ENCODE peak calls at places on chromosomes 1 and 21, in nine cellular contexts. J is body of pancreas, P is ovary, L is IMR-90, O is Peyer's patch, S is uterus, E is stomach, Z is tibial nerve, W is A549. I is an unnamed sample.

GRCh38 chr1:41366428-41367101 is 5.3 kb downstream of the FOXO6 start:
- DNase-seq in J (no peak), P (peak), L (no peak), O (no peak), S (no peak), E (peak), Z (no peak), W (no peak), I (no peak)

GRCh38 chr1:66207484-66207883 is 326.5 kb upstream of the SGIP1 start:
- DNase-seq in J (no peak), P (no peak), L (peak), O (no peak), S (peak), E (no peak), Z (no peak), W (peak), I (no peak)

GRCh38 chr1:9196129-9197040 is 38.2 kb upstream of the H6PD start:
- DNase-seq in J (peak), P (peak), L (peak), O (peak), S (peak), E (peak), Z (peak), W (peak), I (peak)

GRCh38 chr1:31592132-31592531 is 15.8 kb downstream of the TINAGL1 start:
- DNase-seq in J (no peak), P (no peak), L (no peak), O (no peak), S (no peak), E (no peak), Z (no peak), W (no peak), I (no peak)

GRCh38 chr1:221087919-221088318 is 208.7 kb downstream of the HLX start:
- DNase-seq in J (no peak), P (no peak), L (peak), O (no peak), S (no peak), E (no peak), Z (no peak), W (no peak), I (no peak)

GRCh38 chr1:160085686-160086089 is 4.3 kb downstream of the KCNJ9 start:
- DNase-seq in J (peak), P (peak), L (peak), O (peak), S (peak), E (peak), Z (peak), W (peak), I (peak)

GRCh38 chr1:21651214-21652042 is 17.7 kb downstream of the RAP1GAP start:
- DNase-seq in J (no peak), P (peak), L (no peak), O (peak), S (no peak), E (peak), Z (no peak), W (no peak), I (no peak)

GRCh38 chr1:218479436-218480115 is 134.4 kb downstream of the TGFB2 start:
- DNase-seq in J (no peak), P (no peak), L (peak), O (no peak), S (no peak), E (no peak), Z (no peak), W (no peak), I (no peak)

GRCh38 chr1:87786861-87787548 is 458.3 kb downstream of the LMO4 start:
- DNase-seq in J (peak), P (no peak), L (no peak), O (no peak), S (no peak), E (no peak), Z (no peak), W (no peak), I (no peak)

GRCh38 chr1:22044690-22045420 is 7.7 kb upstream of the CDC42 start:
- DNase-seq in J (no peak), P (no peak), L (peak), O (no peak), S (no peak), E (no peak), Z (no peak), W (no peak), I (no peak)

GRCh38 chr1:14413809-14414208 is 184.7 kb upstream of the KAZN start:
- DNase-seq in J (no peak), P (no peak), L (peak), O (no peak), S (no peak), E (no peak), Z (no peak), W (no peak), I (no peak)

GRCh38 chr1:108746382-108747127 is at the start of gene STXBP3:
- DNase-seq in J (peak), P (peak), L (peak), O (peak), S (peak), E (peak), Z (peak), W (peak), I (peak)

GRCh38 chr1:108747898-108748297 is 1.4 kb downstream of the STXBP3 start:
- DNase-seq in J (no peak), P (no peak), L (no peak), O (no peak), S (no peak), E (no peak), Z (no peak), W (no peak), I (no peak)

GRCh38 chr1:108745980-108746381 is 493 bp upstream of the STXBP3 start:
- DNase-seq in J (no peak), P (no peak), L (no peak), O (no peak), S (no peak), E (no peak), Z (no peak), W (no peak), I (no peak)

GRCh38 chr1:108749081-108749480 is 2.6 kb downstream of the STXBP3 start:
- DNase-seq in J (no peak), P (no peak), L (no peak), O (no peak), S (no peak), E (no peak), Z (no peak), W (no peak), I (no peak)

DNA sequence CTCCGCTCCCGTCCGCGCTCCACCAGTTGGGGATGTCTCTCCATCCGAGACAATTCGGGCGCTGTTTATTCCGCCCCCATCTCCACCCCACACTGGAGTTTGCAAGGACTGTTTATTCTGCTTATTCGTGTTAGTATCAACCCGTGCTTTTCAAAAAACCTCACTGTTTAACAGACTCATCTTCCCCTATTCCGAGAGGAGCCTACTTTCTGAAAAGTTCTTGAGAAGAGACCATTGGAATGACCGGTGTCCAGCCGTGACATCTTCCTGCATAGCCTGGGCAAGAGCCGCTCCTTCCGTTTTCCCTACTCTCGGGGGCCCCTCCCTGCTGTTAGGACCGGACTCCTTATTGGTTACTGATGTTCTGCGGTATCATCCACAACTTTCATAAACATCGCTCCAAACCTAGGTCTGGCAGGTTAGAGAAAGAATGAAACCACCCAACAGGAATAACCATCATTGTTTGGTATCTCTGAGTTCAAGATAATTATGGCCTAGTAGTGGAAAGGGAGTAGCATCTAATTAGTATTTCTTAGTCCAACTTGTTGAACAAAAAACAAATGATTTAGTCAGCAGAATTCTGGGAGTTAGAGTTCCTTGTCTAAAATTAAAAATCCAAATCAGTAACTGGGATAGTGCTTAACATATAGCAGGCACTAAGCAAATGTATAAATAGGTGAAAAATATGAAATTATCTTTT is 804 bp downstream of the STXBP3 start:
- DNase-seq in J (peak), P (peak), L (peak), O (peak), S (peak), E (peak), Z (peak), W (peak), I (peak)
- TF ChIP-seq POLR2A in J (no peak), P (peak), L (peak), O (peak), S (peak), E (peak), Z (peak), W (peak), I (peak)

GRCh38 chr1:119660253-119661078 is 12.4 kb upstream of the ZNF697 start:
- DNase-seq in J (no peak), P (no peak), L (no peak), O (no peak), S (no peak), E (no peak), Z (no peak), W (no peak), I (no peak)

GRCh38 chr1:119659628-119660027 is 11.6 kb upstream of the ZNF697 start:
- DNase-seq in J (peak), P (peak), L (peak), O (no peak), S (peak), E (no peak), Z (no peak), W (no peak), I (no peak)

GRCh38 chr1:119664057-119664456 is 16.0 kb upstream of the ZNF697 start:
- DNase-seq in J (no peak), P (no peak), L (no peak), O (no peak), S (no peak), E (no peak), Z (no peak), W (no peak), I (no peak)

GRCh38 chr1:119667176-119667575 is 19.1 kb upstream of the ZNF697 start:
- DNase-seq in J (no peak), P (no peak), L (no peak), O (no peak), S (no peak), E (no peak), Z (no peak), W (no peak), I (no peak)

GRCh38 chr1:119662034-119662437 is 14.0 kb upstream of the ZNF697 start:
- DNase-seq in J (no peak), P (no peak), L (no peak), O (no peak), S (no peak), E (no peak), Z (no peak), W (no peak), I (no peak)
- H3K4me3 ChIP-seq in J (no peak), P (no peak), L (no peak), O (no peak), S (no peak), E (no peak), Z (no peak), W (no peak), I (no peak)

GRCh38 chr21:41162111-41162510 is 5.8 kb upstream of the BACE2 start:
- DNase-seq in J (no peak), P (no peak), L (no peak), O (no peak), S (no peak), E (no peak), Z (no peak), W (no peak), I (no peak)

GRCh38 chr21:41163086-41163485 is 4.9 kb upstream of the BACE2 start:
- DNase-seq in J (no peak), P (no peak), L (no peak), O (no peak), S (no peak), E (no peak), Z (no peak), W (no peak), I (no peak)

GRCh38 chr21:41160036-41160435 is 7.9 kb upstream of the BACE2 start:
- DNase-seq in J (no peak), P (no peak), L (no peak), O (no peak), S (no peak), E (no peak), Z (no peak), W (no peak), I (no peak)

GRCh38 chr21:41164052-41164451 is 3.9 kb upstream of the BACE2 start:
- DNase-seq in J (no peak), P (no peak), L (no peak), O (no peak), S (no peak), E (no peak), Z (no peak), W (no peak), I (no peak)

DNA sequence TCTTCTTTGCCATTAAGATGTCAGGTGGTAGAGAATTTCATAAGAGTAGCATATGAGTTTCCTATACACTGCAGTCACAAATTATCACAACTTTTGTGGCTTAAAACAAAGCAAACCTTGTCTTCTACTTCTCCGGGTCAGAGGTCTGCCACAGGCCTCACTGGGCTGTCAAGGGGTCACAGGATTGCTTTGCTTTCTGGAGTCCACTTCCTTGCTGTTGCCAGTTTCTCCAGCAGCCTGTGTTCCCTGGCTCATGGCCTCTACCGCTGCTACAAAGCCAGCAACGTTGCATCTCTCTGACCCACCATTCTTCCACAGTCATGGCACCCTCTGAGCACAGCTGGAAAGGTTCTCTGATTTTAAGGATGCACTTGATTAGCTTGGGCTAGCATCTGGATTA is 6.5 kb upstream of the BACE2 start:
- DNase-seq in J (no peak), P (no peak), L (no peak), O (no peak), S (no peak), E (no peak), Z (no peak), W (no peak), I (no peak)
- TF ChIP-seq POLR2A in J (no peak), P (no peak), L (no peak), O (no peak), S (no peak), E (no peak), Z (no peak), W (no peak), I (no peak)

GRCh38 chr1:12144236-12144635 is 22.6 kb upstream of the TNFRSF1B start:
- DNase-seq in J (no peak), P (no peak), L (no peak), O (peak), S (no peak), E (no peak), Z (no peak), W (no peak), I (no peak)
- H3K4me3 ChIP-seq in J (no peak), P (no peak), L (no peak), O (no peak), S (no peak), E (no peak), Z (no peak), W (no peak), I (no peak)

DNA sequence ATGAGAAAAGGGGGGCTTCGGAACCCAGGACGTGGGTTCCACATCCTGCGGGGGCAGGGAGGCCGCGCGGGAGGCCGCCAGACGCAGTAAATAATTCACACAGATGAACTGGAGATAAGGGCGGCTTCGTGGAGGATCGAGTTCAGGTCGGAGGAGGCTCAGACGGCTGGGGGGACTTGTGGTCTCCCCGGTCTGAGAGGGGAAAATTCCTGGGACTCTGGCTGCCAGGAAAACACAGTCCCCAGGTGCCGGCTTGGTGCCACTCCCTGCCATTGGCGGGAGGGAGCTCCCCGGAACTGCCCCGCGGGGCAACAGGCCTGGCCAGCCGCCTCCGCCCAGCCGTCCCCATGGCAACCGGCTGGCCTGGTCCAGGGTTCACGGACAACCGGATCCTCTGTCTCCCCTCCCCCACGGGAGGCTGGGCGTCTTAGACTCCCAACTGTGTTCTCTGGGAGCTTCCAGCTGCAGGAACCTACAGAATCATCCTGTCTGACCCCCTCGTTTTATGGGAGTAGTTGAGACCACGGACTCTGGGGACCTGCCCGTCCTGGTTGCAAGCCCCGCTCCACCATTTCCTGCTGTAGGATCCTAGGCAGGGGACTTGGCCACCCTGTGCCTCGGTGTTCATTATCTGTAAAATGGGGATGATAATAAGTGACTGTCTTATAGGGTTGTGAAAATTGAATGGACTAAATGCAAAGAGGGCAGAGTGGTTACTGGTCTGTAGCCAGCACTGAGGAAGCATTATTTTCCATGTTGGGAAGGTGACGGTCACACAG is 9.6 kb downstream of the CAMK2N1 start:
- DNase-seq in J (peak), P (peak), L (no peak), O (peak), S (no peak), E (peak), Z (no peak), W (peak), I (no peak)
- TF ChIP-seq POLR2A in J (no peak), P (no peak), L (no peak), O (peak), S (no peak), E (no peak), Z (no peak), W (no peak), I (no peak)

GRCh38 chr1:29258974-29259801 is 22.9 kb downstream of the PTPRU start:
- DNase-seq in J (no peak), P (peak), L (no peak), O (no peak), S (no peak), E (no peak), Z (no peak), W (no peak), I (no peak)
- H3K4me3 ChIP-seq in J (peak), P (peak), L (peak), O (peak), S (peak), E (peak), Z (peak), W (no peak), I (peak)

DNA sequence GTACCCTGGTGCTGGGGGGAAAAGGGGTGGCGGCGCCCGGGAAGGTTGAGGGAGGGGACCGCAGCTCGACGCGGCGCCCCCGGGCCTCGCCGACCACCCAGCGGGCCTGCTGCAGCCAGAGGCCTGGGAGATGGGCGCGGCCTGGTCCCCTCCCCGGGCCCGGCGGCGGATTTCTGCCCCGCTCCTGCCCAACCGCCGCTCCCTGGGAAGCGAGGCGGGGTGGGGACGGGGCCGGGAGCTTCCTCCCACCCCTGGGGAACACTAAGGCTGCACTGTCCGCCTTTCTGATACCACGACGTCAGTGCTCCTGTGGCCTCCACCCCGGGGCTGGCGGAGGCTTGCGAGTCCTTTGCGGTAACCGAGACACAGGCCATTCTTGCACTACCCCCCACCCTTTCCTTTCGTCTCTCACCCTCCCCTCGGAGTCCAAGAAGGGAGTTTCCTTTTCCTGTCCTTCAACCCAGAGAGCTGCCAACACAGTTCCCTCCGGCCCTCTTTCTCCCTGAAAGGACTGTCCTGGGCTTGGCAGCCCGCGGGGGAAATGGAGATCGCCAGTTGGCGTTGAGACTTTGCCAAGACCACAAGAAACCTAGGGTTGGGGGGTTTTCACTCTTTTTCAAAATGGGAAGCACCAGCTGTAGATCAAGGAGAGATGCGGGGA is 726 bp downstream of the SH3GLB1 start:
- DNase-seq in J (peak), P (no peak), L (peak), O (peak), S (peak), E (peak), Z (peak), W (peak), I (peak)
- TF ChIP-seq POLR2A in J (no peak), P (no peak), L (no peak), O (no peak), S (no peak), E (no peak), Z (no peak), W (no peak), I (no peak)

DNA sequence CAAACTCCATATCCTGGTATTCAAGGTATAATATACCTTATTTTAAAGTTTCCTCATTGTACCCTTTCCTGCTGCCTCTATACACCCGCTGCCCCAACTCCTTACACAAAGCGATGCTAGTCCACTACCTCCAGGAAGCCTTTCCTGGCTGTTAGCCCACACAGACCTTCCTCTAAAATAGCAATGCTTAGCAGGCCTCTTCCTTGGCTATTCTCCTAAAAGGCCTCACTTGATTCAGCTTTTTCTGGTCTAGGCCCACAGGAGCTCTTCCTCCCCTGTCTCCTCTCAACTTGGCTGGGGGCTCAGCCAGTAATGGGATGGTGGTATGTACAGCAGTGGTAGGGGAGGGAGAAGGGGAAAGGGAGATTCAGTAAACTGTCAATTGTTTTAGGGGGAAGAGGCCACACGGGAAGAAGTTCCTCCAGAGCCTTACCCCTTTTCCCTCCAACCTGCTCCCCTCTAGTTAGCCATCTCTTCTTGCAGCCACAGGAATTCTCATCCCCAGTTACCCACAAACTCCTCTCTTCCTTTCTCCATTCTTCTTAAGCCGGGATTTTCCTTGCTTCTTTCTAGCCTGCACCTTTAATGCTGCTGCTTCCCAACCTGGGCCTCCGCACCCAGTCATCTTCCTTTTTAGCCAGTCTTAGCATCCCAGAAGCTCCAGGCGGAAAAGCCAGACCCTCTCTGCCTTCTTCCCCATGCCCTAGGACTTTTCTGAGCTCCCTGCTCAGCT is 2.6 kb downstream of the LRRC41 start:
- DNase-seq in J (peak), P (no peak), L (peak), O (no peak), S (peak), E (no peak), Z (no peak), W (no peak), I (peak)
- H3K4me3 ChIP-seq in J (no peak), P (peak), L (peak), O (peak), S (peak), E (peak), Z (peak), W (peak), I (peak)

DNA sequence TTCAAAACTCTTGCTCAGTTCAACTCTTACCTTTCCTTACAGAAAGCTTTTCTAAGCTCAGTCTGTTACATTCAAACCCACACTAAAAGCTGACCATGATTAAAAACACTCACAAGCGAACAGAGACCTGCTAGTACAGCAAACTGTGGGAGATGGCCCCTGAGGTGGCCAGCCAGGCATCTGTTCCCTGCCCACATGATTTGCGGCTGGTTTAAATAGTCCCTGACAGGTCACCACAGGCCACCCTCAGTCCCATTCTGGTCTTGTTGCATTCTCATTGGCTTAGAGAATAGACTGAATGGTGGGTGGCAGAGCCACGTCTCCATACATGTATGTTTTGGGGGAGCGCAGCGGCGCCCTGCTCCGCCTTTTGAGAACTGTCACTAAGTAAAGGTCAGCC is 2.3 kb upstream of the ACTA1 start:
- DNase-seq in J (no peak), P (no peak), L (no peak), O (no peak), S (no peak), E (no peak), Z (no peak), W (no peak), I (no peak)
- TF ChIP-seq POLR2A in J (no peak), P (no peak), L (no peak), O (no peak), S (no peak), E (no peak), Z (no peak), W (no peak), I (no peak)